ENCODE peak calls at places on chromosomes 11 and 22, in eight cellular contexts. F is activated T-cell treated with anti-CD3 and anti-CD28 coated beads, Interleukin-2, amount 50 U/mL, for 72 hours; Z is stimulated activated CD4-positive, alpha-beta T cell treated with anti-CD3 and anti-CD28 coated beads, Interleukin-2, amount 100 ng/mL, for 4 hours; N is SK-MEL-5; M is hippocampal formation; B is HCT116; I is HT1080; L is EH. R is an unnamed sample.

GRCh38 chr11:74418509-74418895 is 20.3 kb upstream of the PGM2L1 start:
- DNase-seq in F (no peak), Z (no peak), N (peak; percentile 33), M (no peak), B (no peak), I (peak; percentile 86), L (peak; percentile 86), R (no peak)

GRCh38 chr22:49756656-49757055 is 71.0 kb downstream of the BRD1 start:
- DNase-seq in F (no peak), Z (no peak), N (no peak), M (no peak), B (no peak), I (no peak), L (no peak), R (no peak)

GRCh38 chr11:30788849-30789248 is 202.7 kb upstream of the MPPED2 start:
- DNase-seq in F (no peak), Z (no peak), N (no peak), M (no peak), B (no peak), I (no peak), L (no peak), R (no peak)

GRCh38 chr11:17643506-17644405 is 75.6 kb upstream of the MYOD1 start:
- DNase-seq in F (no peak), Z (no peak), N (no peak), M (no peak), B (no peak), I (no peak), L (no peak), R (no peak)

GRCh38 chr11:66314186-66314501 is 2.7 kb downstream of the CD248 start:
- DNase-seq in F (no peak), Z (no peak), N (no peak), M (no peak), B (no peak), I (no peak), L (no peak), R (no peak)

GRCh38 chr11:102559839-102560238 is 29.3 kb upstream of the MMP7 start:
- DNase-seq in F (no peak), Z (no peak), N (no peak), M (no peak), B (no peak), I (no peak), L (no peak), R (no peak)

GRCh38 chr22:27632451-27633295 is 168.9 kb downstream of the MN1 start:
- DNase-seq in F (no peak), Z (no peak), N (no peak), M (no peak), B (no peak), I (no peak), L (no peak), R (no peak)

GRCh38 chr11:101169944-101170343 is 40.3 kb upstream of the PGR start:
- DNase-seq in F (no peak), Z (no peak), N (no peak), M (no peak), B (no peak), I (no peak), L (no peak), R (no peak)